ENCODE peak calls at places on chromosomes 3 and 15, in nine cellular contexts. One of them, this sample, is unnamed.

GRCh38 chr3:180092889-180093288 is 56.2 kb upstream of the PEX5L start:
- DNase-seq in cardiac fibroblast: no peak
- DNase-seq in neural crest cell: no peak
- DNase-seq in endothelial cell: no peak
- DNase-seq in GM10248: no peak
- DNase-seq in fibroblast of the aortic adventitia: no peak
- DNase-seq in SK-N-SH: no peak
- DNase-seq in GM20000: no peak
- DNase-seq in pancreas: no peak
- DNase-seq in this sample: no peak

GRCh38 chr15:91649922-91650321 is 203.6 kb upstream of the SLCO3A1 start:
- DNase-seq in GM20000: no peak
- DNase-seq in cardiac fibroblast: no peak
- DNase-seq in pancreas: no peak
- DNase-seq in SK-N-SH: no peak
- DNase-seq in neural crest cell: no peak
- DNase-seq in fibroblast of the aortic adventitia: no peak
- DNase-seq in endothelial cell: no peak
- DNase-seq in GM10248: no peak
- DNase-seq in this sample: no peak

GRCh38 chr3:172291650-172292049 is 156.6 kb downstream of the GHSR start:
- DNase-seq in neural crest cell: no peak
- DNase-seq in cardiac fibroblast: no peak
- DNase-seq in pancreas: no peak
- DNase-seq in GM10248: no peak
- DNase-seq in GM20000: no peak
- DNase-seq in SK-N-SH: no peak
- DNase-seq in endothelial cell: no peak
- DNase-seq in fibroblast of the aortic adventitia: no peak
- DNase-seq in this sample: no peak

GRCh38 chr15:100256096-100256984 is 85.4 kb downstream of the ADAMTS17 start:
- DNase-seq in pancreas: no peak
- DNase-seq in neural crest cell: no peak
- DNase-seq in cardiac fibroblast: no peak
- DNase-seq in fibroblast of the aortic adventitia: no peak
- DNase-seq in SK-N-SH: no peak
- DNase-seq in endothelial cell: no peak
- DNase-seq in GM10248: no peak
- DNase-seq in GM20000: no peak
- DNase-seq in this sample: no peak

GRCh38 chr3:156184156-156184555 is 63.8 kb downstream of the KCNAB1 start:
- DNase-seq in fibroblast of the aortic adventitia: no peak
- DNase-seq in GM20000: no peak
- DNase-seq in endothelial cell: no peak
- DNase-seq in GM10248: no peak
- DNase-seq in cardiac fibroblast: no peak
- DNase-seq in SK-N-SH: no peak
- DNase-seq in pancreas: no peak
- DNase-seq in neural crest cell: no peak
- DNase-seq in this sample: no peak

GRCh38 chr15:78418239-78418638 is 19.8 kb upstream of the IREB2 start:
- DNase-seq in GM10248: no peak
- DNase-seq in fibroblast of the aortic adventitia: no peak
- DNase-seq in neural crest cell: no peak
- DNase-seq in cardiac fibroblast: no peak
- DNase-seq in GM20000: no peak
- DNase-seq in pancreas: no peak
- DNase-seq in SK-N-SH: no peak
- DNase-seq in endothelial cell: no peak
- DNase-seq in this sample: no peak

GRCh38 chr3:127961963-127962362 is 46.9 kb downstream of the KBTBD12 start:
- DNase-seq in GM10248: no peak
- DNase-seq in SK-N-SH: no peak
- DNase-seq in neural crest cell: no peak
- DNase-seq in cardiac fibroblast: no peak
- DNase-seq in pancreas: no peak
- DNase-seq in GM20000: no peak
- DNase-seq in fibroblast of the aortic adventitia: no peak
- DNase-seq in endothelial cell: no peak
- DNase-seq in this sample: peak

GRCh38 chr15:97425596-97425995 is 534.9 kb upstream of the ARRDC4 start:
- DNase-seq in cardiac fibroblast: no peak
- DNase-seq in GM10248: no peak
- DNase-seq in neural crest cell: no peak
- DNase-seq in GM20000: no peak
- DNase-seq in pancreas: no peak
- DNase-seq in SK-N-SH: no peak
- DNase-seq in endothelial cell: no peak
- DNase-seq in fibroblast of the aortic adventitia: no peak
- DNase-seq in this sample: no peak

GRCh38 chr3:37729119-37729518 is 132.6 kb upstream of the CTDSPL start:
- DNase-seq in SK-N-SH: no peak
- DNase-seq in GM20000: no peak
- DNase-seq in GM10248: no peak
- DNase-seq in fibroblast of the aortic adventitia: peak
- DNase-seq in cardiac fibroblast: peak
- DNase-seq in endothelial cell: no peak
- DNase-seq in pancreas: no peak
- DNase-seq in neural crest cell: no peak
- DNase-seq in this sample: no peak

GRCh38 chr3:109275702-109276293 is 40.5 kb downstream of the DPPA2 start:
- DNase-seq in endothelial cell: peak
- DNase-seq in GM10248: no peak
- DNase-seq in SK-N-SH: peak
- DNase-seq in GM20000: no peak
- DNase-seq in cardiac fibroblast: peak
- DNase-seq in pancreas: no peak
- DNase-seq in fibroblast of the aortic adventitia: peak
- DNase-seq in neural crest cell: peak
- DNase-seq in this sample: no peak

GRCh38 chr3:34011171-34012101 is 213.0 kb downstream of the PDCD6IP start:
- DNase-seq in fibroblast of the aortic adventitia: no peak
- DNase-seq in neural crest cell: no peak
- DNase-seq in SK-N-SH: no peak
- DNase-seq in cardiac fibroblast: no peak
- DNase-seq in GM20000: no peak
- DNase-seq in GM10248: no peak
- DNase-seq in endothelial cell: peak
- DNase-seq in pancreas: no peak
- DNase-seq in this sample: peak

GRCh38 chr3:112987710-112988334 is 3.0 kb upstream of the GTPBP8 start:
- DNase-seq in cardiac fibroblast: no peak
- DNase-seq in GM20000: no peak
- DNase-seq in fibroblast of the aortic adventitia: no peak
- DNase-seq in pancreas: no peak
- DNase-seq in neural crest cell: no peak
- DNase-seq in SK-N-SH: no peak
- DNase-seq in endothelial cell: no peak
- DNase-seq in GM10248: no peak
- DNase-seq in this sample: no peak

GRCh38 chr3:112995800-112996199 is 5.0 kb downstream of the GTPBP8 start:
- DNase-seq in fibroblast of the aortic adventitia: no peak
- DNase-seq in cardiac fibroblast: no peak
- DNase-seq in GM10248: no peak
- DNase-seq in neural crest cell: no peak
- DNase-seq in SK-N-SH: no peak
- DNase-seq in GM20000: no peak
- DNase-seq in endothelial cell: no peak
- DNase-seq in pancreas: no peak
- DNase-seq in this sample: no peak

GRCh38 chr3:112990672-112991602 is at the start of gene GTPBP8:
- DNase-seq in endothelial cell: peak
- DNase-seq in neural crest cell: peak
- DNase-seq in fibroblast of the aortic adventitia: peak
- DNase-seq in pancreas: peak
- DNase-seq in GM10248: peak
- DNase-seq in SK-N-SH: peak
- DNase-seq in cardiac fibroblast: peak
- DNase-seq in GM20000: peak
- DNase-seq in this sample: peak
- TF ChIP-seq CTCF in endothelial cell: no peak
- TF ChIP-seq CTCF in neural crest cell: peak
- TF ChIP-seq CTCF in fibroblast of the aortic adventitia: peak
- TF ChIP-seq CTCF in pancreas: no peak
- TF ChIP-seq CTCF in GM10248: no peak
- TF ChIP-seq CTCF in SK-N-SH: peak
- TF ChIP-seq CTCF in cardiac fibroblast: peak
- TF ChIP-seq CTCF in GM20000: no peak
- TF ChIP-seq CTCF in this sample: no peak

GRCh38 chr15:35442734-35443133 is 103.2 kb downstream of the DPH6 start:
- DNase-seq in GM10248: no peak
- DNase-seq in pancreas: no peak
- DNase-seq in cardiac fibroblast: no peak
- DNase-seq in fibroblast of the aortic adventitia: no peak
- DNase-seq in endothelial cell: no peak
- DNase-seq in GM20000: no peak
- DNase-seq in SK-N-SH: no peak
- DNase-seq in neural crest cell: no peak
- DNase-seq in this sample: no peak

GRCh38 chr15:35448294-35448693 is 97.7 kb downstream of the DPH6 start:
- DNase-seq in GM20000: no peak
- DNase-seq in neural crest cell: no peak
- DNase-seq in cardiac fibroblast: no peak
- DNase-seq in SK-N-SH: no peak
- DNase-seq in pancreas: no peak
- DNase-seq in endothelial cell: no peak
- DNase-seq in fibroblast of the aortic adventitia: no peak
- DNase-seq in GM10248: no peak
- DNase-seq in this sample: no peak

GRCh38 chr15:35445891-35446290 is 100.1 kb downstream of the DPH6 start:
- DNase-seq in pancreas: no peak
- DNase-seq in fibroblast of the aortic adventitia: no peak
- DNase-seq in SK-N-SH: no peak
- DNase-seq in GM10248: no peak
- DNase-seq in endothelial cell: no peak
- DNase-seq in GM20000: no peak
- DNase-seq in neural crest cell: no peak
- DNase-seq in cardiac fibroblast: no peak
- DNase-seq in this sample: no peak

GRCh38 chr15:35443376-35443775 is 102.6 kb downstream of the DPH6 start:
- DNase-seq in SK-N-SH: no peak
- DNase-seq in neural crest cell: no peak
- DNase-seq in endothelial cell: no peak
- DNase-seq in pancreas: no peak
- DNase-seq in fibroblast of the aortic adventitia: no peak
- DNase-seq in cardiac fibroblast: no peak
- DNase-seq in GM20000: no peak
- DNase-seq in GM10248: no peak
- DNase-seq in this sample: no peak

GRCh38 chr15:35444557-35445204 is 101.3 kb downstream of the DPH6 start:
- DNase-seq in GM10248: peak
- DNase-seq in neural crest cell: no peak
- DNase-seq in cardiac fibroblast: peak
- DNase-seq in SK-N-SH: peak
- DNase-seq in pancreas: no peak
- DNase-seq in endothelial cell: peak
- DNase-seq in fibroblast of the aortic adventitia: peak
- DNase-seq in GM20000: peak
- DNase-seq in this sample: no peak
- TF ChIP-seq CTCF in GM10248: peak
- TF ChIP-seq CTCF in neural crest cell: peak
- TF ChIP-seq CTCF in cardiac fibroblast: peak
- TF ChIP-seq CTCF in SK-N-SH: peak
- TF ChIP-seq CTCF in pancreas: peak
- TF ChIP-seq CTCF in endothelial cell: peak
- TF ChIP-seq CTCF in fibroblast of the aortic adventitia: peak
- TF ChIP-seq CTCF in GM20000: peak
- TF ChIP-seq CTCF in this sample: peak

DNA sequence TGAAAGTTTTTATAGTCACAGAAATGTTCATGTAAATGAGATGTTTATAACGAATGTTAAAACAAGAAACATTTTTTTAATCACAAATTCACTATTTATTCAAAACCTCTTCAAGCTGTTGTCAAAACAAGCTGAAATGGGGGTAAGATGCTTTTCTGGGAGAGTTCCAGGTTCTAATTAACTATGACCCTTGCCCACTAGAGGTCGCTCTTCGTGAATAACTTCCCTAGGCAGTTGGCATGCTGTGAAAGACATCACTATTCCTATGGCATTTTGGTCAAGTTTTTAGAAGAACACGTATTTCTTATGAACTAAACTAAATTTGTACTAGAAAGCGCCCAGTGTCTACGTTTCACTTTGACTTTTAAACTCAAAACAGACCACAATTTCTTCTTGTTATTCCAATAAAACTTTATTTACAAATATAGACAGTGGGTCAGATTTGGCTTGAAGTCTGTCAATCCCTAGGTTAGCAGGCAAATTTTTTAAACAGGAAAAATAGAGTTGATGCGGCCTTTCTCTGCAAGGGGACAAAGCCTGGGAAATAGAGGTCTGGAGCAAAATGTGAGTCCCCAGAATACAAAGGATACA is 62.8 kb upstream of the CMTM8 start:
- DNase-seq in GM20000: peak
- DNase-seq in cardiac fibroblast: peak
- DNase-seq in pancreas: peak
- DNase-seq in neural crest cell: peak
- DNase-seq in SK-N-SH: peak
- DNase-seq in GM10248: peak
- DNase-seq in fibroblast of the aortic adventitia: peak
- DNase-seq in endothelial cell: peak
- DNase-seq in this sample: no peak
- TF ChIP-seq CTCF in GM20000: peak
- TF ChIP-seq CTCF in cardiac fibroblast: peak
- TF ChIP-seq CTCF in pancreas: peak
- TF ChIP-seq CTCF in neural crest cell: peak
- TF ChIP-seq CTCF in SK-N-SH: peak
- TF ChIP-seq CTCF in GM10248: peak
- TF ChIP-seq CTCF in fibroblast of the aortic adventitia: peak
- TF ChIP-seq CTCF in endothelial cell: peak
- TF ChIP-seq CTCF in this sample: peak

DNA sequence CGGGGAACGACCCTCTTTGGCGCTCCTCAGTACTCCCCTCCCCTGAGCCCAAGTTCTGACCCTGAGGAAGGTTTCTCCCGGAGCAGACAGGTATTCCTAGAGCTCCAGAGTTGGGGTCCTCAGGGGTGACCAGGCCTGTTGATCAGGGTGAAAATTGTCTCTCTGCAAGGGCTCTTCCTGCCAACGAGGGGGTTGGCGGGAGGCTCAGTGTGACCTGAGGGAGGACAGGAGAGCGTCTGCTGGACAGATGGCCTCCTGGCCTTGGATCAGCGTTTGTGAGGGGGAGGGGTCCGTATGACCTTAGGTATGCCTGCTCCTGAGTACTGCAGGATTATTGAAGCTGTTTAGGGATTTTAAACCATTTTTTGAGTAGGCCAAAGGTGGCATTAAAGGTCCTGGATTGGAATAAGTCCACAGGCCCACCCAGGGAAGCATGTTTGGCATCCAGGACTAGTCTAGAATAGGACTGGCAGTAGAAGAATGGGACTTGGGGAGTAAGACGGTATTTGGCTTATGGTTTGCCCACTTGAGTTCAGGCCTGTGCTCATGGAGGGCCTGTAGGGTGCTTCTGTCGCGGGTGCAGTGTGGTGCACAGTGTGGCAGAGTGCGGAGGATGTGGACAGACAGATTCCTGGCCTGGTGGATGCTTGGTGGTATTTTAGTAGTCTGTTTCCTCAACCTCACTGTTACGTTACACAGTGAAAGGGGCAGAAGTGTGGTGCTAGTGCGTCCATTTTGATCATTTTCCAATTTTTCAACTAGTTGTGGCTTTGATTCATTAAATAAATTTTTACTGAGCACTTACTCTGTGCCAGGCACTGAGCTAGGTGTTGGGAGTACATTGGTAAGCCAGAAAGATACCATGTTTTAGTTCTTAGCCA is 959 bp downstream of the ZNF592 start:
- DNase-seq in neural crest cell: no peak
- DNase-seq in cardiac fibroblast: peak
- DNase-seq in SK-N-SH: peak
- DNase-seq in GM10248: no peak
- DNase-seq in pancreas: peak
- DNase-seq in endothelial cell: peak
- DNase-seq in GM20000: peak
- DNase-seq in fibroblast of the aortic adventitia: peak
- DNase-seq in this sample: no peak
- TF ChIP-seq CTCF in neural crest cell: no peak
- TF ChIP-seq CTCF in cardiac fibroblast: peak
- TF ChIP-seq CTCF in SK-N-SH: no peak
- TF ChIP-seq CTCF in GM10248: no peak
- TF ChIP-seq CTCF in pancreas: no peak
- TF ChIP-seq CTCF in endothelial cell: no peak
- TF ChIP-seq CTCF in GM20000: no peak
- TF ChIP-seq CTCF in fibroblast of the aortic adventitia: no peak
- TF ChIP-seq CTCF in this sample: no peak